ENCODE peak calls at places on chromosomes 13 and 19, in eight cellular contexts. One of them, this sample, is unnamed.

GRCh38 chr13:99176309-99177276 is 24.1 kb upstream of the UBAC2 start:
- DNase-seq in fibroblast of the aortic adventitia: peak
- DNase-seq in NCI-H82: peak
- DNase-seq in AG08396: peak
- DNase-seq in stimulated activated CD4-positive, alpha-beta T cell treated with anti-CD3 and anti-CD28 coated beads, Interleukin-12 subunit alpha, Interleukin-12 subunit beta, amount 100 ng/mL, for 48 hours: peak
- DNase-seq in myocyte: peak
- DNase-seq in lung: peak
- DNase-seq in Calu3: peak
- DNase-seq in this sample: peak

GRCh38 chr13:35704331-35704730 is 227.8 kb upstream of the MAB21L1 start:
- DNase-seq in fibroblast of the aortic adventitia: no peak
- DNase-seq in NCI-H82: no peak
- DNase-seq in AG08396: no peak
- DNase-seq in stimulated activated CD4-positive, alpha-beta T cell treated with anti-CD3 and anti-CD28 coated beads, Interleukin-12 subunit alpha, Interleukin-12 subunit beta, amount 100 ng/mL, for 48 hours: no peak
- DNase-seq in myocyte: no peak
- DNase-seq in lung: no peak
- DNase-seq in Calu3: no peak
- DNase-seq in this sample: no peak

GRCh38 chr19:18397242-18398202 is at the start of gene LRRC25:
- DNase-seq in fibroblast of the aortic adventitia: no peak
- DNase-seq in NCI-H82: peak
- DNase-seq in AG08396: no peak
- DNase-seq in stimulated activated CD4-positive, alpha-beta T cell treated with anti-CD3 and anti-CD28 coated beads, Interleukin-12 subunit alpha, Interleukin-12 subunit beta, amount 100 ng/mL, for 48 hours: no peak
- DNase-seq in myocyte: no peak
- DNase-seq in lung: peak
- DNase-seq in Calu3: no peak
- DNase-seq in this sample: no peak

GRCh38 chr13:73765651-73766384 is 368.4 kb downstream of the KLF12 start:
- DNase-seq in fibroblast of the aortic adventitia: peak
- DNase-seq in NCI-H82: peak
- DNase-seq in AG08396: peak
- DNase-seq in stimulated activated CD4-positive, alpha-beta T cell treated with anti-CD3 and anti-CD28 coated beads, Interleukin-12 subunit alpha, Interleukin-12 subunit beta, amount 100 ng/mL, for 48 hours: peak
- DNase-seq in myocyte: peak
- DNase-seq in lung: peak
- DNase-seq in Calu3: peak
- DNase-seq in this sample: peak

GRCh38 chr13:75769141-75769905 is 133.2 kb downstream of the LMO7 start:
- DNase-seq in fibroblast of the aortic adventitia: no peak
- DNase-seq in NCI-H82: peak
- DNase-seq in AG08396: no peak
- DNase-seq in stimulated activated CD4-positive, alpha-beta T cell treated with anti-CD3 and anti-CD28 coated beads, Interleukin-12 subunit alpha, Interleukin-12 subunit beta, amount 100 ng/mL, for 48 hours: no peak
- DNase-seq in myocyte: no peak
- DNase-seq in lung: no peak
- DNase-seq in Calu3: no peak
- DNase-seq in this sample: no peak

GRCh38 chr19:48900477-48901452 is 653 bp downstream of the NUCB1 start:
- DNase-seq in fibroblast of the aortic adventitia: peak
- DNase-seq in NCI-H82: peak
- DNase-seq in AG08396: peak
- DNase-seq in stimulated activated CD4-positive, alpha-beta T cell treated with anti-CD3 and anti-CD28 coated beads, Interleukin-12 subunit alpha, Interleukin-12 subunit beta, amount 100 ng/mL, for 48 hours: no peak
- DNase-seq in myocyte: peak
- DNase-seq in lung: no peak
- DNase-seq in Calu3: no peak
- DNase-seq in this sample: no peak

GRCh38 chr13:86856996-86857395 is 814.2 kb upstream of the SLITRK5 start:
- DNase-seq in fibroblast of the aortic adventitia: peak
- DNase-seq in NCI-H82: peak
- DNase-seq in AG08396: no peak
- DNase-seq in stimulated activated CD4-positive, alpha-beta T cell treated with anti-CD3 and anti-CD28 coated beads, Interleukin-12 subunit alpha, Interleukin-12 subunit beta, amount 100 ng/mL, for 48 hours: no peak
- DNase-seq in myocyte: peak
- DNase-seq in lung: no peak
- DNase-seq in Calu3: no peak
- DNase-seq in this sample: no peak

GRCh38 chr19:41296323-41296935 is 13.5 kb upstream of the CCDC97 start:
- DNase-seq in fibroblast of the aortic adventitia: no peak
- DNase-seq in NCI-H82: no peak
- DNase-seq in AG08396: no peak
- DNase-seq in stimulated activated CD4-positive, alpha-beta T cell treated with anti-CD3 and anti-CD28 coated beads, Interleukin-12 subunit alpha, Interleukin-12 subunit beta, amount 100 ng/mL, for 48 hours: no peak
- DNase-seq in myocyte: peak
- DNase-seq in lung: no peak
- DNase-seq in Calu3: no peak
- DNase-seq in this sample: no peak

GRCh38 chr19:15379996-15380647 is 535 bp upstream of the AKAP8 start:
- DNase-seq in fibroblast of the aortic adventitia: peak
- DNase-seq in NCI-H82: peak
- DNase-seq in AG08396: peak
- DNase-seq in stimulated activated CD4-positive, alpha-beta T cell treated with anti-CD3 and anti-CD28 coated beads, Interleukin-12 subunit alpha, Interleukin-12 subunit beta, amount 100 ng/mL, for 48 hours: peak
- DNase-seq in myocyte: peak
- DNase-seq in lung: peak
- DNase-seq in Calu3: peak
- DNase-seq in this sample: peak

GRCh38 chr19:4023600-4024398 is 16.3 kb downstream of the PIAS4 start:
- DNase-seq in fibroblast of the aortic adventitia: no peak
- DNase-seq in NCI-H82: no peak
- DNase-seq in AG08396: no peak
- DNase-seq in stimulated activated CD4-positive, alpha-beta T cell treated with anti-CD3 and anti-CD28 coated beads, Interleukin-12 subunit alpha, Interleukin-12 subunit beta, amount 100 ng/mL, for 48 hours: no peak
- DNase-seq in myocyte: no peak
- DNase-seq in lung: no peak
- DNase-seq in Calu3: no peak
- DNase-seq in this sample: no peak

GRCh38 chr13:58142952-58143351 is 511.4 kb downstream of the PCDH17 start:
- DNase-seq in fibroblast of the aortic adventitia: no peak
- DNase-seq in NCI-H82: no peak
- DNase-seq in AG08396: no peak
- DNase-seq in stimulated activated CD4-positive, alpha-beta T cell treated with anti-CD3 and anti-CD28 coated beads, Interleukin-12 subunit alpha, Interleukin-12 subunit beta, amount 100 ng/mL, for 48 hours: no peak
- DNase-seq in myocyte: no peak
- DNase-seq in lung: no peak
- DNase-seq in Calu3: no peak
- DNase-seq in this sample: no peak

GRCh38 chr13:113390874-113391497 is 27.1 kb upstream of the GRTP1 start:
- DNase-seq in fibroblast of the aortic adventitia: no peak
- DNase-seq in NCI-H82: peak
- DNase-seq in AG08396: no peak
- DNase-seq in stimulated activated CD4-positive, alpha-beta T cell treated with anti-CD3 and anti-CD28 coated beads, Interleukin-12 subunit alpha, Interleukin-12 subunit beta, amount 100 ng/mL, for 48 hours: no peak
- DNase-seq in myocyte: no peak
- DNase-seq in lung: no peak
- DNase-seq in Calu3: no peak
- DNase-seq in this sample: no peak

GRCh38 chr13:95749545-95749944 is 72.6 kb downstream of the DNAJC3 start:
- DNase-seq in fibroblast of the aortic adventitia: no peak
- DNase-seq in NCI-H82: no peak
- DNase-seq in AG08396: no peak
- DNase-seq in stimulated activated CD4-positive, alpha-beta T cell treated with anti-CD3 and anti-CD28 coated beads, Interleukin-12 subunit alpha, Interleukin-12 subunit beta, amount 100 ng/mL, for 48 hours: no peak
- DNase-seq in myocyte: no peak
- DNase-seq in lung: no peak
- DNase-seq in Calu3: no peak
- DNase-seq in this sample: no peak

GRCh38 chr13:103282571-103283450 is 216.6 kb upstream of the SLC10A2 start:
- DNase-seq in fibroblast of the aortic adventitia: peak
- DNase-seq in NCI-H82: no peak
- DNase-seq in AG08396: no peak
- DNase-seq in stimulated activated CD4-positive, alpha-beta T cell treated with anti-CD3 and anti-CD28 coated beads, Interleukin-12 subunit alpha, Interleukin-12 subunit beta, amount 100 ng/mL, for 48 hours: no peak
- DNase-seq in myocyte: peak
- DNase-seq in lung: no peak
- DNase-seq in Calu3: no peak
- DNase-seq in this sample: peak

GRCh38 chr19:49081273-49081672 is 4.0 kb upstream of the SNRNP70 start:
- DNase-seq in fibroblast of the aortic adventitia: no peak
- DNase-seq in NCI-H82: no peak
- DNase-seq in AG08396: no peak
- DNase-seq in stimulated activated CD4-positive, alpha-beta T cell treated with anti-CD3 and anti-CD28 coated beads, Interleukin-12 subunit alpha, Interleukin-12 subunit beta, amount 100 ng/mL, for 48 hours: no peak
- DNase-seq in myocyte: no peak
- DNase-seq in lung: no peak
- DNase-seq in Calu3: no peak
- DNase-seq in this sample: no peak

GRCh38 chr19:28711401-28711800 is 501.6 kb downstream of the UQCRFS1 start:
- DNase-seq in fibroblast of the aortic adventitia: no peak
- DNase-seq in NCI-H82: no peak
- DNase-seq in AG08396: no peak
- DNase-seq in stimulated activated CD4-positive, alpha-beta T cell treated with anti-CD3 and anti-CD28 coated beads, Interleukin-12 subunit alpha, Interleukin-12 subunit beta, amount 100 ng/mL, for 48 hours: no peak
- DNase-seq in myocyte: no peak
- DNase-seq in lung: no peak
- DNase-seq in Calu3: no peak
- DNase-seq in this sample: no peak

GRCh38 chr13:32284927-32285632 is 30.1 kb downstream of the ZAR1L start:
- DNase-seq in fibroblast of the aortic adventitia: peak
- DNase-seq in NCI-H82: no peak
- DNase-seq in AG08396: peak
- DNase-seq in stimulated activated CD4-positive, alpha-beta T cell treated with anti-CD3 and anti-CD28 coated beads, Interleukin-12 subunit alpha, Interleukin-12 subunit beta, amount 100 ng/mL, for 48 hours: no peak
- DNase-seq in myocyte: peak
- DNase-seq in lung: peak
- DNase-seq in Calu3: peak
- DNase-seq in this sample: peak

GRCh38 chr19:18832331-18833140 is 777 bp downstream of the UPF1 start:
- DNase-seq in fibroblast of the aortic adventitia: no peak
- DNase-seq in NCI-H82: peak
- DNase-seq in AG08396: no peak
- DNase-seq in stimulated activated CD4-positive, alpha-beta T cell treated with anti-CD3 and anti-CD28 coated beads, Interleukin-12 subunit alpha, Interleukin-12 subunit beta, amount 100 ng/mL, for 48 hours: no peak
- DNase-seq in myocyte: peak
- DNase-seq in lung: no peak
- DNase-seq in Calu3: peak
- DNase-seq in this sample: no peak

This sample was measured in LoVo.